ENCODE peak calls at places on chromosomes 11 and 22, in five cellular contexts. A is HepG2, K is GM12878, T is K562, I is H1. H is an unnamed sample.

GRCh38 chr11:22510010-22510409 is 115.6 kb downstream of the FANCF start:
- DNase-seq in I (no peak), T (no peak), A (no peak), K (no peak), H (no peak)

GRCh38 chr22:30245985-30246901 is at the start of gene LIF:
- DNase-seq in T (peak; percentile 26), I (peak; percentile 75), K (no peak), A (no peak), H (no peak)

GRCh38 chr11:99505831-99506230 is 485.1 kb downstream of the CNTN5 start:
- DNase-seq in T (no peak), I (no peak), A (no peak), K (no peak), H (no peak)

GRCh38 chr22:33591946-33592345 is 328.3 kb downstream of the LARGE1 start:
- DNase-seq in T (no peak), I (no peak), A (no peak), K (no peak), H (no peak)

GRCh38 chr11:86800076-86800955 is at the start of gene PRSS23:
- DNase-seq in T (peak; percentile 29), K (no peak), I (peak; percentile 76), A (no peak), H (no peak)

GRCh38 chr22:42702675-42703074 is 18.0 kb downstream of the A4GALT start:
- DNase-seq in T (no peak), I (no peak), K (no peak), A (no peak), H (no peak)

GRCh38 chr11:7077101-7077500 is 11.7 kb upstream of the RBMXL2 start:
- DNase-seq in T (no peak), I (peak; percentile 83), A (no peak), K (no peak), H (no peak)

GRCh38 chr11:119369035-119369925 is 12.2 kb downstream of the USP2 start:
- DNase-seq in A (peak; percentile 50), T (no peak), I (no peak), K (no peak), H (no peak)

GRCh38 chr11:126407682-126408288 is 52.3 kb downstream of the ST3GAL4 start:
- DNase-seq in I (no peak), K (no peak), T (no peak), A (no peak), H (no peak)

GRCh38 chr11:8352852-8353505 is 89.3 kb upstream of the LMO1 start:
- DNase-seq in K (no peak), I (no peak), T (no peak), A (no peak), H (no peak)

DNA sequence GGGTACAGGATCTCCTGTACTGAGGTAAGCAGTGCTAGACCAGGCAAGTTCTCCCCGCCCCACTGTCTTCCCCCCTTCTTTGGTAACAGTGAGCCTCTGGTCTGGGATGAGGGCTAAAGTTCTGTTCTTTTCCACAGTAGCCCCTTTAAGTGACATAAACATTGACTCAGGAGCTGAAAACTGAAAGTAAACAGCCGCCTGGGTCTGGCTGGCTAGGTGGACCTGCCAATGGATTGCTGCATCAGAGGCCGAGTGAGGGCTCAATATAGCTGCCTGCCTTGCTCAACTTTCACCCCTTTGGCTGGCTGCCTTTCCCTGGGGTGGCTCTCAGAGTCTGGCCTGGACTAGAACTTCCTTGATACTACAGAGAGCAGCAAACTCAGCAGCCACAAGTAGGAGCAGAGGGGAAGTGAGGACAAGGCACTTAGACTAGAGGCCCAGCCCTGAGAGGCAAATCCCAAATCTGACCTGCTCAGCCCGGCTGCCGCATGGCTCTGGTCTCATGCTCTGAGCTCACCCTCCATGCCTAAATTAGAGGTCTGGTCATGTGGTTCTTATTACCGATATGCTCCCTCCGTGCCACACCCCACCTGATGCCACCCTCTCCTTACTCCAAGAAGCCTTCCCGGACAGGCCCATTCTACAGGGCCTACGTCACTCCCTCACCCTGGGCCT is 9.6 kb upstream of the UCP3 start:
- DNase-seq in K (no peak), I (no peak), A (peak; percentile 89), T (no peak), H (no peak)
- TF ChIP-seq SRF in K (no peak), I (no peak), A (no peak), T (no peak), H (no peak)

GRCh38 chr11:13136272-13136596 is 127.1 kb downstream of the RASSF10 start:
- DNase-seq in I (no peak), A (no peak), T (no peak), K (no peak), H (no peak)
- TF ChIP-seq ZNF274 in I (no peak), A (no peak), T (no peak), K (no peak), H (no peak)

GRCh38 chr11:125129316-125129990 is 18.0 kb upstream of the TMEM218 start:
- DNase-seq in K (no peak), A (no peak), I (no peak), T (no peak), H (no peak)

GRCh38 chr11:125128450-125128849 is 17.0 kb upstream of the TMEM218 start:
- DNase-seq in T (no peak), A (no peak), I (no peak), K (no peak), H (no peak)

GRCh38 chr11:125123194-125123946 is 11.9 kb upstream of the TMEM218 start:
- DNase-seq in T (no peak), A (no peak), I (no peak), K (no peak), H (no peak)

DNA sequence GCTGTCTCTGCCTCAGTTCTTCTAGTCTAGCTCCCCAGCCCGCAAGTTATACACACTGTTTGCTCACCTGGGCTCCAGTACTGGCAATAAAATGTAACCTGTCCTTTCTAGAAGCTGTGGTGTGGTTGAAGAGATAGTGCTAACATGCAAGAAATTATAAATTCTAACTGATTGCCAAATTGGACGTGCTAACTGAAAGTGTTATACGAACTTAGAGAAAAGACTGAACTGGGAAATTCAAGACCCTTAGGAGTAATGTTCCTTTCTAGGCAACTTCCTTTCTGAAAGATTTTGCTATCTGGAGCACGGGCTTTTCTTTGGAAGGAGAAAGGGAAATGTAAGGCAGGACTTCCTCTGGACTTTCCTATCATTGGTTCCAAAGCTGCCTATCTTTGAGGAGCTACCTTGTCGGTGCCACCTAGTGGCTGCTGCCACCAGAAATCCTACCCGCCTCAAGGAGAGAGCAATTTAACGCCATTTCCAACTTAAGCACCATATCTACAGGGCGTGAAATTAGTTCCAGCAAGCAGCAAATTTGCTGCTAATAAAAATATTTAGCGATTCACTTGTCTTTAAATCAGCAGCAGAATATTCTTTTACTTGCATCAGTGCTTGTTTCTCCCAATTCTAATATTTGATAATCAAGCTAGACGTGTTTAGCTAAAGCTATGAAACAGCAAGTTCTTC is 12.7 kb upstream of the TMEM218 start:
- DNase-seq in K (no peak), A (peak; percentile 73), I (no peak), T (peak; percentile 70), H (peak; percentile 86)
- TF ChIP-seq SRF in K (no peak), A (no peak), I (no peak), T (no peak), H (no peak)

GRCh38 chr22:24009227-24010017 is 1.7 kb upstream of the CABIN1 start:
- DNase-seq in A (peak; percentile 97), T (no peak), K (no peak), I (no peak), H (no peak)

GRCh38 chr22:24008022-24008283 is 2.7 kb upstream of the GSTT4 start:
- DNase-seq in K (no peak), T (no peak), I (no peak), A (no peak), H (no peak)

GRCh38 chr22:24008381-24009226 is 2.5 kb upstream of the CABIN1 start:
- DNase-seq in I (no peak), K (no peak), A (peak; percentile 83), T (no peak), H (no peak)

GRCh38 chr22:24011735-24012068 is 598 bp downstream of the CABIN1 start:
- DNase-seq in I (no peak), A (no peak), T (no peak), K (no peak), H (no peak)

GRCh38 chr22:24010018-24010391 is 1.1 kb upstream of the CABIN1 start:
- DNase-seq in T (no peak), A (no peak), I (no peak), K (no peak), H (no peak)
- TF ChIP-seq ZNF274 in T (no peak), A (no peak), I (no peak), K (no peak), H (no peak)

DNA sequence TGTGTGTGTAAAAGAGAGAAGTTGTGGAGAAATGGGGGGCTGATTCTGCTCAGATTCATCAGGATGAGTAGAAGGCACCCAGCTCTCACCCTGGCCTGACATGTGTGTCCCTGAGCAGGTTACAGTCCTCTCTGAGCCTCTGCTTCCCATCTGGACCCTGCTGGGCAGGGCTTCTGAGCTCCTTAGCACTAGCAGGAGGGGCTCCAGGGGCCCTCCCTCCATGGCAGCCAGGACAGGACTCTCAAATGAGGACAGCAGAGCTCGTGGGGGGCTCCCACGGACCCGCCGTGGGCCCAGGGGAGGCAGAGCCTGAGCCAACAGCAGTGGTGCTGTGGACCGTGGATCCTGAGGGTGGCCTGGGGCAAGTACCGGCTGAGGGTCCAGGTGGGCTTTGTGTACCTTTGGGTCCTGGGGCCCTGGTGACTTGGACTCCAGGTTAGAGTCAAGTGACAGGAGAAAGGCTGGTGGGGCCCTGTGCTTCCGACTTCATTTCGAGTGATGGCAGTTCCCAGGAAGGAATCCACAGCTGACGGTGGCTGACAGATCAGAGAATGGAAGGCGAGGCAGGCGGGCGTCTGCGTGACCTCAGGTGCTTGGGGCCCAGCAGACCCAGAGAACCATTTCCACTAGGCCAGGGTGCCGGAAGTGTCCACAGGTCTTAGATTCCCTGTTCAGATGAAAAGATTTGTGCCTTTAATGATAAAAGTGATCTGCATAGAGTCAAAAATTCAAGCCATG is 21.9 kb downstream of the NEAT1 start:
- DNase-seq in T (no peak), K (no peak), A (no peak), I (no peak), H (no peak)
- TF ChIP-seq SRF in T (no peak), K (no peak), A (no peak), I (no peak), H (no peak)

GRCh38 chr11:85406841-85407240 is 220.3 kb downstream of the DLG2 start:
- DNase-seq in A (no peak), K (no peak), T (no peak), I (no peak), H (no peak)
- TF ChIP-seq ZNF274 in A (no peak), K (no peak), T (no peak), I (no peak), H (no peak)

DNA sequence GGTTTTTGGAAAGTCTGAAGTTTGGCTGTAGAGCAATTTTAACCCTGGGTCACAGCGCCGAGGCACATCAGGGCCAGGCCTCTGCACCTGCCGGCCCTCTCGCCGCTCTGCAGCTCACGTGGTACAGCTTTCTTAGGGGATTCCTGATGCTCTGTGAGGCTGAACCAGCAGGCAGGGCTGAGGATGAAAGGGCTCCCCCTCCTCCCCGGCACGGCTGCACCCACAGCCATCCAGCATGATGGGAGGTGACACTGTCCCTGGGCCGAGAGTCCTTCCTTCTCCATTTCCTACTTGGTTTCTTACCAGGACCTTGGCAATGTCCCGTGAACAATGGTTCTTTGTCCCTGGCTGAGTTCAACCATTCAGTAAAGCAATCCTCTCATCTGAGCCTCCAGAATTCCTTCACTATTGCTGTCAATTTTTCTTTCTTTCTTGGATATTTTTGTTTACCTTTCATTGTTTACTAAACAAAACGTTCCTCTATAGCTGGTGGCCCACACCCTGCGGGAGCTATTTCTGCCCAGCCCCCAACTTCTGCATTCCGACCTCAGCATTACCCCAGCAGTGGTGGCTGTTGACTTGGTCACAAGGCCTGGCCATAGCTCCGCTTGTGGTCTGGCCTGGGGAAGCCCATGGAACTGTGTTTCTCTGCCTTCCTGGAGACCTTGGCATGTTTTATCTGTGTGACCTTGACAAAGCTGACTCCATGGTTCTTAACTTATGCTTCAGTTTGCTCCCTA is 172.8 kb upstream of the B3GAT1 start:
- DNase-seq in T (no peak), I (peak; percentile 41), K (no peak), A (no peak), H (no peak)
- TF ChIP-seq SRF in T (no peak), I (no peak), K (no peak), A (no peak), H (no peak)